ENCODE peak calls at places on chromosomes 2 and 18, in five cellular contexts. One of them, this sample, is unnamed.

GRCh38 chr18:4831791-4832375 is 365.2 kb downstream of the AKAIN1 start:
- DNase-seq in NCI-H1105 treated with DMSO at 0.1 percent for 48 hours: no peak
- DNase-seq in NCI-H146: no peak
- DNase-seq in GM13977: no peak
- DNase-seq in left cardiac atrium: no peak
- DNase-seq in this sample: no peak

GRCh38 chr18:24200899-24201298 is 62.0 kb downstream of the CABYR start:
- DNase-seq in NCI-H1105 treated with DMSO at 0.1 percent for 48 hours: no peak
- DNase-seq in NCI-H146: no peak
- DNase-seq in GM13977: no peak
- DNase-seq in left cardiac atrium: no peak
- DNase-seq in this sample: no peak

GRCh38 chr18:49560277-49561126 is 1.4 kb upstream of the LIPG start:
- DNase-seq in NCI-H1105 treated with DMSO at 0.1 percent for 48 hours: peak; percentile 76
- DNase-seq in NCI-H146: peak; percentile 90
- DNase-seq in GM13977: no peak
- DNase-seq in left cardiac atrium: peak; percentile 36
- DNase-seq in this sample: peak; percentile 53

GRCh38 chr18:3478262-3478978 is 28.4 kb downstream of the TGIF1 start:
- DNase-seq in NCI-H1105 treated with DMSO at 0.1 percent for 48 hours: no peak
- DNase-seq in NCI-H146: no peak
- DNase-seq in GM13977: no peak
- DNase-seq in left cardiac atrium: no peak
- DNase-seq in this sample: no peak

GRCh38 chr2:45237850-45238542 is 228.7 kb upstream of the SIX2 start:
- DNase-seq in NCI-H1105 treated with DMSO at 0.1 percent for 48 hours: no peak
- DNase-seq in NCI-H146: no peak
- DNase-seq in GM13977: no peak
- DNase-seq in left cardiac atrium: peak; percentile 45
- DNase-seq in this sample: peak; percentile 89

GRCh38 chr2:118850901-118851268 is 3.4 kb upstream of the EN1 start:
- DNase-seq in NCI-H1105 treated with DMSO at 0.1 percent for 48 hours: no peak
- DNase-seq in NCI-H146: no peak
- DNase-seq in GM13977: no peak
- DNase-seq in left cardiac atrium: no peak
- DNase-seq in this sample: no peak

GRCh38 chr2:215461836-215462532 is 26.1 kb upstream of the FN1 start:
- DNase-seq in NCI-H1105 treated with DMSO at 0.1 percent for 48 hours: no peak
- DNase-seq in NCI-H146: no peak
- DNase-seq in GM13977: no peak
- DNase-seq in left cardiac atrium: no peak
- DNase-seq in this sample: no peak

GRCh38 chr2:64455545-64455944 is 1.6 kb downstream of the LGALSL start:
- DNase-seq in NCI-H1105 treated with DMSO at 0.1 percent for 48 hours: peak; percentile 2
- DNase-seq in NCI-H146: no peak
- DNase-seq in GM13977: no peak
- DNase-seq in left cardiac atrium: no peak
- DNase-seq in this sample: no peak

GRCh38 chr2:3608373-3609278 is 13.7 kb downstream of the COLEC11 start:
- DNase-seq in NCI-H1105 treated with DMSO at 0.1 percent for 48 hours: no peak
- DNase-seq in NCI-H146: no peak
- DNase-seq in GM13977: no peak
- DNase-seq in left cardiac atrium: no peak
- DNase-seq in this sample: no peak

GRCh38 chr18:36078751-36079529 is 11.6 kb upstream of the RPRD1A start:
- DNase-seq in NCI-H1105 treated with DMSO at 0.1 percent for 48 hours: no peak
- DNase-seq in NCI-H146: no peak
- DNase-seq in GM13977: no peak
- DNase-seq in left cardiac atrium: no peak
- DNase-seq in this sample: no peak

This sample was measured in psoas muscle.